ENCODE peak calls at places on chromosomes 13 and 19, in seven cellular contexts. M is CD4-positive, alpha-beta memory T cell; S is ovary; R is stimulated activated CD8-positive, alpha-beta memory T cell treated with anti-CD3 and anti-CD28 coated beads, Interleukin-15, amount 100 ng/mL, for 1 hour; K is stimulated activated CD4-positive, alpha-beta T cell treated with anti-CD3 and anti-CD28 coated beads, Interleukin-1b, Interleukin-23, amount 100 ng/mL, for 24 hours; I is T-cell; U is hypothalamus. F is an unnamed sample.

GRCh38 chr19:14972676-14973075 is 7.0 kb downstream of the SLC1A6 start:
- DNase-seq in M (no peak), I (no peak), R (no peak), U (no peak), S (no peak), K (no peak), F (no peak)

GRCh38 chr19:752652-753517 is 2.0 kb downstream of the MISP start:
- DNase-seq in M (no peak), U (no peak), I (no peak), R (no peak), S (peak; percentile 81), K (no peak), F (no peak)

GRCh38 chr13:29511980-29512379 is 83.5 kb downstream of the SLC7A1 start:
- DNase-seq in M (no peak), K (no peak), R (no peak), S (peak; percentile 58), U (no peak), I (no peak), F (no peak)

GRCh38 chr19:19540707-19541515 is 2.8 kb downstream of the CILP2 start:
- DNase-seq in M (peak; percentile 86), R (peak; percentile 46), K (peak; percentile 62), U (no peak), S (no peak), I (peak; percentile 60), F (no peak)

GRCh38 chr19:39709026-39709872 is 5.0 kb downstream of the LGALS14 start:
- DNase-seq in S (no peak), M (no peak), U (no peak), K (no peak), I (no peak), R (no peak), F (no peak)

GRCh38 chr19:5828661-5829566 is 10.6 kb downstream of the FUT6 start:
- DNase-seq in I (no peak), M (no peak), R (no peak), K (no peak), S (no peak), U (no peak), F (peak; percentile 52)

GRCh38 chr19:917323-918151 is at the start of gene KISS1R:
- DNase-seq in K (no peak), S (no peak), I (no peak), M (no peak), U (no peak), R (no peak), F (no peak)

GRCh38 chr19:29563688-29564087 is 37.9 kb downstream of the VSTM2B start:
- DNase-seq in R (no peak), K (no peak), S (no peak), M (no peak), I (no peak), U (no peak), F (no peak)

GRCh38 chr19:4913996-4914735 is 4.9 kb downstream of the UHRF1 start:
- DNase-seq in K (no peak), I (no peak), R (no peak), S (no peak), M (peak; percentile 60), U (no peak), F (no peak)

GRCh38 chr19:49430678-49431329 is 5.6 kb downstream of the GFY start:
- DNase-seq in R (no peak), S (no peak), I (no peak), M (no peak), K (no peak), U (no peak), F (no peak)